ENCODE peak calls at places on chromosomes 1 and 21, in seven cellular contexts. X is astrocyte of the spinal cord, U is GM23338, Q is neural progenitor cell, B is fibroblast of lung, N is neural crest cell, F is GM12878. E is an unnamed sample.

GRCh38 chr21:34042735-34043134 is 30.6 kb upstream of the MRPS6 start:
- DNase-seq in X (no peak), U (no peak), Q (no peak), B (no peak), N (no peak), F (no peak), E (no peak)

GRCh38 chr1:234170622-234171021 is 202.6 kb upstream of the COA6 start:
- DNase-seq in X (no peak), U (no peak), Q (no peak), B (no peak), N (no peak), F (no peak), E (no peak)

GRCh38 chr1:89260575-89261275 is 11.9 kb downstream of the GBP5 start:
- DNase-seq in X (peak), U (no peak), Q (no peak), B (peak), N (no peak), F (no peak), E (peak)

GRCh38 chr1:117059334-117059677 is 820 bp upstream of the TTF2 start:
- DNase-seq in X (no peak), U (no peak), Q (no peak), B (no peak), N (no peak), F (peak), E (peak)

GRCh38 chr1:229156819-229157218 is 114.1 kb upstream of the RAB4A start:
- DNase-seq in X (no peak), U (peak), Q (peak), B (no peak), N (no peak), F (no peak), E (peak)

GRCh38 chr1:26949926-26950319 is 10.3 kb downstream of the KDF1 start:
- DNase-seq in X (no peak), U (no peak), Q (no peak), B (no peak), N (no peak), F (no peak), E (no peak)

GRCh38 chr1:43525995-43526394 is 4.7 kb upstream of the PTPRF start:
- DNase-seq in X (peak), U (no peak), Q (no peak), B (peak), N (no peak), F (no peak), E (no peak)

GRCh38 chr1:173257805-173258204 is 50.7 kb upstream of the TNFSF4 start:
- DNase-seq in X (no peak), U (no peak), Q (peak), B (peak), N (no peak), F (no peak), E (no peak)

GRCh38 chr1:30405631-30406212 is 317.7 kb downstream of the MATN1 start:
- DNase-seq in X (no peak), U (no peak), Q (no peak), B (no peak), N (no peak), F (no peak), E (no peak)

GRCh38 chr1:77718181-77718580 is 35.7 kb upstream of the ZZZ3 start:
- DNase-seq in X (no peak), U (no peak), Q (no peak), B (no peak), N (no peak), F (no peak), E (no peak)

GRCh38 chr1:14525262-14525661 is 73.2 kb upstream of the KAZN start:
- DNase-seq in X (no peak), U (no peak), Q (no peak), B (no peak), N (no peak), F (no peak), E (no peak)

GRCh38 chr1:209808059-209808494 is 2.1 kb upstream of the IRF6 start:
- DNase-seq in X (peak), U (no peak), Q (no peak), B (peak), N (no peak), F (no peak), E (peak)

GRCh38 chr1:17412093-17412870 is 27.2 kb downstream of the RCC2 start:
- DNase-seq in X (no peak), U (no peak), Q (no peak), B (no peak), N (no peak), F (no peak), E (no peak)

GRCh38 chr1:8266436-8267165 is 51.3 kb upstream of the SLC45A1 start:
- DNase-seq in X (no peak), U (peak), Q (peak), B (no peak), N (no peak), F (no peak), E (no peak)

GRCh38 chr1:186530104-186530503 is 69.2 kb upstream of the PDC start:
- DNase-seq in X (peak), U (no peak), Q (no peak), B (peak), N (no peak), F (no peak), E (no peak)

GRCh38 chr1:56573311-56573710 is 6.1 kb downstream of the PLPP3 start:
- DNase-seq in X (no peak), U (no peak), Q (no peak), B (no peak), N (no peak), F (no peak), E (no peak)

GRCh38 chr1:157377216-157377821 is 175.0 kb downstream of the FCRL5 start:
- DNase-seq in X (peak), U (peak), Q (peak), B (no peak), N (peak), F (no peak), E (peak)

GRCh38 chr1:51058863-51059262 is 43.2 kb upstream of the C1orf185 start:
- DNase-seq in X (no peak), U (peak), Q (peak), B (peak), N (no peak), F (peak), E (no peak)

GRCh38 chr1:94920061-94920460 is 6.8 kb downstream of the CNN3 start:
- DNase-seq in X (no peak), U (no peak), Q (no peak), B (no peak), N (no peak), F (no peak), E (no peak)

GRCh38 chr1:221664253-221664652 is 77.6 kb downstream of the DUSP10 start:
- DNase-seq in X (no peak), U (peak), Q (peak), B (no peak), N (no peak), F (no peak), E (no peak)

GRCh38 chr1:29520571-29521437 is 284.5 kb downstream of the PTPRU start:
- DNase-seq in X (no peak), U (no peak), Q (no peak), B (no peak), N (no peak), F (no peak), E (peak)

GRCh38 chr1:243946946-243947345 is 96.9 kb upstream of the AKT3 start:
- DNase-seq in X (no peak), U (peak), Q (peak), B (no peak), N (no peak), F (no peak), E (no peak)

GRCh38 chr1:67146539-67146938 is 11.8 kb upstream of the C1orf141 start:
- DNase-seq in X (no peak), U (no peak), Q (no peak), B (no peak), N (no peak), F (no peak), E (no peak)

GRCh38 chr1:176515310-176515709 is 52.3 kb downstream of the PAPPA2 start:
- DNase-seq in X (peak), U (no peak), Q (no peak), B (peak), N (no peak), F (no peak), E (no peak)

GRCh38 chr1:6014130-6014999 is 22.1 kb upstream of the NPHP4 start:
- DNase-seq in X (no peak), U (no peak), Q (no peak), B (no peak), N (no peak), F (no peak), E (peak)

GRCh38 chr1:36203554-36204346 is 20.5 kb upstream of the THRAP3 start:
- DNase-seq in X (peak), U (no peak), Q (peak), B (peak), N (no peak), F (no peak), E (peak)

GRCh38 chr1:227941509-227942020 is 6.2 kb downstream of the WNT9A start:
- DNase-seq in X (no peak), U (peak), Q (no peak), B (no peak), N (no peak), F (no peak), E (peak)

GRCh38 chr1:227942716-227943261 is 4.9 kb downstream of the WNT9A start:
- DNase-seq in X (no peak), U (no peak), Q (no peak), B (no peak), N (no peak), F (no peak), E (peak)

GRCh38 chr1:227940791-227941241 is 6.9 kb downstream of the WNT9A start:
- DNase-seq in X (no peak), U (no peak), Q (no peak), B (no peak), N (no peak), F (no peak), E (no peak)

GRCh38 chr1:227943354-227943753 is 4.4 kb downstream of the WNT9A start:
- DNase-seq in X (no peak), U (no peak), Q (no peak), B (no peak), N (no peak), F (no peak), E (peak)

GRCh38 chr1:227942021-227942715 is 5.6 kb downstream of the WNT9A start:
- DNase-seq in X (no peak), U (peak), Q (peak), B (no peak), N (no peak), F (no peak), E (peak)
- TF ChIP-seq CTCF in X (peak), U (no peak), Q (peak), B (peak), N (peak), F (no peak), E (no peak)

GRCh38 chr1:166974647-166975345 is 544 bp downstream of the ILDR2 start:
- DNase-seq in X (no peak), U (no peak), Q (peak), B (no peak), N (no peak), F (no peak), E (peak)

GRCh38 chr1:166975361-166976129 is at the start of gene ILDR2:
- DNase-seq in X (peak), U (peak), Q (peak), B (peak), N (peak), F (no peak), E (peak)

GRCh38 chr1:166980818-166981217 is 5.5 kb upstream of the ILDR2 start:
- DNase-seq in X (no peak), U (no peak), Q (no peak), B (no peak), N (no peak), F (no peak), E (no peak)

GRCh38 chr1:166978795-166979194 is 3.5 kb upstream of the ILDR2 start:
- DNase-seq in X (no peak), U (no peak), Q (no peak), B (no peak), N (no peak), F (no peak), E (no peak)

DNA sequence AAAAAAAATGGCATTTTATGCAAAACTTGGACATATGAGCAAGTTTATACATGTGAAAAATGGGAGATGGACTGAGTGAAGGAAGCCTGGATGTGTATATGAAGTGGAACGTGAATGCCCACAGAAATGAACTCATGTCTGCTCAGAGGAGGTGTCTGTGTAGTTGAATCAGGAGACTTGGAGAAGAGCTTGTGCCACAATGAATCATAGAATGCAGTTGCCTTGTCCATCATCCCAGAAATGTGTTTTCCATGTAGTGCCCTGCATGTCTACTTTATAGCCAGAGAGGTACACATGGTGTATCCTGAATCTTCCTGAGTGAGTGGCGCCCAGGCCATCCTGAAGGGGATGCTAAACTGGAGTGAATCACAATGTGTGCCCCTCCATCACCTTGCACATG is 2.6 kb upstream of the ILDR2 start:
- DNase-seq in X (no peak), U (no peak), Q (no peak), B (no peak), N (no peak), F (no peak), E (no peak)
- TF ChIP-seq CTCF in X (no peak), U (no peak), Q (no peak), B (no peak), N (no peak), F (no peak), E (no peak)

GRCh38 chr1:104768466-104768865 is 1018.8 kb downstream of the AMY1C start:
- DNase-seq in X (no peak), U (no peak), Q (no peak), B (no peak), N (no peak), F (no peak), E (no peak)
- TF ChIP-seq CTCF in X (no peak), U (no peak), Q (no peak), B (no peak), N (no peak), F (no peak), E (no peak)

GRCh38 chr1:105608713-105609112 is 1447.8 kb upstream of the PRMT6 start:
- DNase-seq in X (no peak), U (peak), Q (no peak), B (no peak), N (no peak), F (no peak), E (no peak)
- TF ChIP-seq CTCF in X (no peak), U (peak), Q (peak), B (no peak), N (peak), F (no peak), E (no peak)

DNA sequence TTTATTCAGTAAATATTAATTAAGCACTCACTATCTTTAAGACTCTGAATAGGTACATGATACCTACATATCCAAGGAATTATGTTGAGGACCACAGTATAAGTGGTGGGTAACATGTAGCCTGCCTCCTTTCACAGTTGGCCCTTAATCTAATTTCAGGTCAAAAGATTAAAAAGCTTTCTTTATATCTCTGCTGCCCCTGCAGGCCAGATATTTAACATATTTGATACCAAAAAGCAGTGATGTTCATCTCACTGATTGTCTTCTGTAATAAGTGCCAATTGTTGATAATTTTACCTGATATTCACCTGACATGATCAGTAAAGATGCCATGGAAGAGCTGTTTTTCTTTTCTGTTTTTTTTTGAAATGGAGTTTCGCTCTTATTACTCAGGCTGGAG is 36.5 kb downstream of the RLF start:
- DNase-seq in X (no peak), U (no peak), Q (no peak), B (no peak), N (no peak), F (no peak), E (no peak)
- TF ChIP-seq CTCF in X (peak), U (peak), Q (peak), B (no peak), N (peak), F (peak), E (no peak)

E was measured in testis.